ENCODE peak calls at places on chromosomes 3 and 15, in seven cellular contexts. C, Q, G, I, D, O and R are unnamed samples.

GRCh38 chr15:72110355-72110754 is 7.6 kb downstream of the MYO9A start:
- DNase-seq in C (no peak), Q (no peak), G (no peak), I (no peak), D (no peak), O (no peak), R (no peak)

GRCh38 chr3:135760581-135760980 is 204.9 kb upstream of the PPP2R3A start:
- DNase-seq in C (no peak), Q (no peak), G (no peak), I (no peak), D (no peak), O (no peak), R (no peak)

GRCh38 chr3:44782891-44783290 is 21.3 kb downstream of the KIF15 start:
- DNase-seq in C (no peak), Q (no peak), G (no peak), I (no peak), D (no peak), O (no peak), R (no peak)

GRCh38 chr15:91887921-91888373 is 34.4 kb downstream of the SLCO3A1 start:
- DNase-seq in C (no peak), Q (no peak), G (no peak), I (no peak), D (no peak), O (peak; percentile 36), R (no peak)

GRCh38 chr3:10464068-10464434 is 41.3 kb downstream of the ATP2B2 start:
- DNase-seq in C (no peak), Q (no peak), G (no peak), I (no peak), D (no peak), O (no peak), R (no peak)

GRCh38 chr3:29605845-29606244 is 325.0 kb downstream of the RBMS3 start:
- DNase-seq in C (no peak), Q (no peak), G (no peak), I (no peak), D (no peak), O (peak; percentile 16), R (no peak)

GRCh38 chr3:178078933-178079332 is 457.3 kb upstream of the KCNMB2 start:
- DNase-seq in C (no peak), Q (no peak), G (no peak), I (no peak), D (no peak), O (no peak), R (peak; percentile 21)

GRCh38 chr3:168876346-168877035 is 780.8 kb upstream of the GOLIM4 start:
- DNase-seq in C (no peak), Q (no peak), G (no peak), I (no peak), D (no peak), O (no peak), R (no peak)

GRCh38 chr15:68787609-68788264 is 33.0 kb downstream of the ANP32A start:
- DNase-seq in C (peak; percentile 69), Q (peak; percentile 48), G (no peak), I (peak; percentile 53), D (no peak), O (peak; percentile 70), R (no peak)

GRCh38 chr3:184593201-184593922 is 31.8 kb downstream of the EPHB3 start:
- DNase-seq in C (no peak), Q (no peak), G (no peak), I (no peak), D (no peak), O (no peak), R (no peak)
- H3K27ac ChIP-seq in C (no peak overlapping the region), Q (no peak overlapping the region), G (no peak overlapping the region), I (no peak overlapping the region), D (peak overlapping the region; percentile 58), O (no peak overlapping the region), R (no peak overlapping the region)

DNA sequence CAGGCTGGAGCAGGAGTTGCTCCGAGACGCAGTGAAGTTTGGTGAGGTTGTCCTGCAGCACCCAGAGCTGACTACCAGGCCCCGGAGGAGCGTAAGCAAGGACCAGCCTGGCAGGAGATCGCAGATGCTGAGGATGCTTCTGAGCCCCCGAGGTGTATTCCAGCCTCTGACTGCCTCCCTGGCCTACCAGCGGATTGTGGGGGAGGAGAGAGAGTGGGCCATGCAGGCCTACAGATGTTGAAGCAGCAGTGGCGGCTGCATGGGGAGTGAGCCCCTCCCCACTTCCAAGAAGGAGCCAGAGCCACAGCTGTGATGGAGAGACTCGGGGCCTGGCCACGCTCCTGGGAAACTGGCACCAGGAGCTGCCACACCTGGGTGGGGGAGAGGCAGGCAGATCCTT is 302.5 kb upstream of the PROK2 start:
- DNase-seq in C (no peak), Q (no peak), G (no peak), I (no peak), D (no peak), O (no peak), R (no peak)
- H3K27ac ChIP-seq in C (no peak overlapping the region), Q (no peak overlapping the region), G (no peak overlapping the region), I (no peak overlapping the region), D (no peak overlapping the region), O (no peak overlapping the region), R (no peak overlapping the region)

DNA sequence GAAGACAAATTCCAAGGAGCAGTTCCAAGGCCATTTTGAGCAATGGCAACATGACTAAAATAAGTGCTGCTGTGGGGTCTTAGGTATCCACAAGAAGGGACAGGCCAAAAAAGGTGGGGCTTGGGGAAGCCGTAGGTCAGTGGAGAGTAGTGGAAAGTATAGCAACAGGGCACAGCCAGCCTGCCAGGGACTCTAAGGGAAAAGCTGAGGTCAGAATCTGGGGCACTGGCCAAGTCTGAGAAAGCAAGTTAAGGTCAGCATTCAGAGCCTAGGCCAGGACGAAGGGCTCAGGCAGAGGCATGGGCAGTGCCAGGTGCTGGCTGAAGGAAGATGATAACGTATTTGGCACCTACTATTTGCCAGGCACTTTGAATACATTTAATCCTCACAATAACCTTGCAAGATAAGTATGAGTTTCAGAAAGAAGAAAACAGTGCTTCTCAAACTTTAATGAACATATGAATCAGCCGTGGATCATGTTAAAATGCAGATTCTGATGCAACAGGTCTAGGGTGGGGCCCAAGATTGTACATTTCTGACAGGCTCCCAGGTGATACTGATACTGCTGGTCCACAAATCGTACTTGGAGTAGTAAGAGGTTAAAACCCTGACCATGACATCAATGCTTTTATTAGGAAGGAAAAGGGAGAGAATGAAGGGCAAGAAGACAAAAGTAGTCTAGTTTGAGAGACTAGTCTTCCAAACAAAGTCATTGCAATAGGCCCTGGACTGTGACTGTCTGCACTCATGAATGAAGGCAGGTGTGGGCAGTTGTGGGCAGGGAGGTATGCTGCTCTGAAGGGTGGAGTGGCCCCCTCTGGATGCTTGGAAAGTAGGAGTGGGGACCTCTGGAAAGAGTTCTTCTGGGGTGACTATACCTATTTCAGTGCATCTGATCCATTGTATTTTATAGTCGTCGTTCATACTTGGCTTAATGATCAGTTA is 106.3 kb upstream of the ANKRD28 start:
- DNase-seq in C (peak; percentile 60), Q (no peak), G (no peak), I (peak; percentile 89), D (no peak), O (peak; percentile 59), R (peak; percentile 82)
- H3K27ac ChIP-seq in C (no peak overlapping the region), Q (no peak overlapping the region), G (no peak overlapping the region), I (peak overlapping the region; percentile 68), D (no peak overlapping the region), O (peak overlapping the region; percentile 1), R (peak overlapping the region; percentile 79)

GRCh38 chr3:185916042-185916833 is 21.6 kb downstream of the TRA2B start:
- DNase-seq in C (no peak), Q (no peak), G (no peak), I (no peak), D (no peak), O (no peak), R (no peak)

GRCh38 chr3:185915642-185916041 is 22.2 kb downstream of the TRA2B start:
- DNase-seq in C (no peak), Q (no peak), G (no peak), I (no peak), D (no peak), O (no peak), R (no peak)

GRCh38 chr3:185912929-185913901 is 24.6 kb downstream of the TRA2B start:
- DNase-seq in C (no peak), Q (no peak), G (no peak), I (no peak), D (no peak), O (no peak), R (no peak)

GRCh38 chr3:185914911-185915629 is 22.7 kb downstream of the TRA2B start:
- DNase-seq in C (no peak), Q (no peak), G (no peak), I (no peak), D (no peak), O (no peak), R (no peak)

GRCh38 chr3:185912512-185912911 is 25.3 kb downstream of the TRA2B start:
- DNase-seq in C (no peak), Q (no peak), G (no peak), I (no peak), D (peak; percentile 55), O (no peak), R (no peak)
- H3K27ac ChIP-seq in C (no peak overlapping the region), Q (no peak overlapping the region), G (no peak overlapping the region), I (no peak overlapping the region), D (no peak overlapping the region), O (no peak overlapping the region), R (no peak overlapping the region)

DNA sequence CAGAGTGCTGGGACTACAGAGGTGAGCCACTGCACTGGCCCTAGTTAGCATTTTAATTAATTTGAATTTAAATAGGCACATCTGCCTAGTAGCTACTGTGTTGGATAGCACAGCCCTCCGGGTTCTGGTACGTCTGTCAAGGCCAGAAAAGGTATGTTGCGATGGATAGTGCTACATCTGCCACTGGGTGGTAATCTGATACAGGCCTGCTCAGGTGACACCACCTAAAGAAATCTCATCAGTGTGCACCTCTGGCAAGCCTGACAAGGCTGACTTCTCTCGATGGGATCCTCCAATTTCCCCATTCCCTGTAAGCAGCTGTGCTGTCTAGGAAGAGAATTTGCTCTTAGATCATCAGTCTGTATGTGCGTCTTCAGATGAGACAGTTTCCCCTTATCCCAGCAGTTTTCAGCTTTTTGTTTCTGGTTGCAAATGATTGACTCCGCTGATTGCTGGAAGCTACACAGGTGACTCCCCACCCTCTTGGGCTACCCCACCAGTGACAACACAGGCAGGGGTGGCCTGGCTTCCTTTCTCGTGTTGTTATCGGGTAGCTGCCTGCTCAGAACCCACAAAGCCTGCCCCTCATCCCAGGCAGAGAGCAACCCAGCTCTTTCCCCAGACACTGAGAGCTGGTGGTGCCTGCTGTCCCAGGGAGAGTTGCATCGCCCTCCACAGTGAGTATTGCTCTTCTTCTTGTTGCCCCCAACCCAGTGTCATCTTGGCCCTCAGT is at the start of gene CCR9:
- DNase-seq in C (no peak), Q (no peak), G (no peak), I (no peak), D (no peak), O (no peak), R (no peak)
- H3K27ac ChIP-seq in C (no peak within 1 kb of the TSS), Q (no peak within 1 kb of the TSS), G (no peak within 1 kb of the TSS), I (no peak within 1 kb of the TSS), D (no peak within 1 kb of the TSS), O (no peak within 1 kb of the TSS), R (no peak within 1 kb of the TSS)

GRCh38 chr3:183331518-183331917 is 78.5 kb downstream of the B3GNT5 start:
- DNase-seq in C (no peak), Q (no peak), G (no peak), I (no peak), D (no peak), O (no peak), R (no peak)
- H3K27ac ChIP-seq in C (no peak overlapping the region), Q (no peak overlapping the region), G (no peak overlapping the region), I (no peak overlapping the region), D (no peak overlapping the region), O (no peak overlapping the region), R (no peak overlapping the region)